ENCODE peak calls at places on chromosomes 2 and 18, in five cellular contexts. E is stimulated activated CD4-positive, alpha-beta T cell treated with anti-CD3 and anti-CD28 coated beads, Interleukin-1b, Interleukin-23, amount 100 ng/mL, for 4 hours; G is psoas muscle; J is neuronal stem cell; V is D341Med. K is an unnamed sample.

GRCh38 chr2:56680971-56681631 is 497.3 kb downstream of the CCDC85A start:
- DNase-seq in E (no peak), J (no peak), G (no peak), V (no peak), K (no peak)

GRCh38 chr2:119148082-119148715 is 10.4 kb downstream of the C1QL2 start:
- DNase-seq in V (no peak), J (no peak), G (no peak), E (no peak), K (no peak)

GRCh38 chr18:76491436-76491800 is 3.6 kb downstream of the ZNF516 start:
- DNase-seq in G (peak; percentile 74), E (peak; percentile 72), V (peak; percentile 89), J (peak; percentile 59), K (no peak)

GRCh38 chr2:64543006-64543697 is 19.0 kb downstream of the AFTPH start:
- DNase-seq in V (no peak), J (no peak), E (no peak), G (no peak), K (no peak)

GRCh38 chr2:102632380-102633175 is 13.2 kb downstream of the SLC9A2 start:
- DNase-seq in E (no peak), G (no peak), J (no peak), V (no peak), K (no peak)

GRCh38 chr18:9802774-9803697 is 82.7 kb upstream of the TXNDC2 start:
- DNase-seq in V (no peak), E (no peak), J (no peak), G (no peak), K (no peak)

GRCh38 chr2:46229134-46230063 is 67.8 kb upstream of the EPAS1 start:
- DNase-seq in V (no peak), E (no peak), G (no peak), J (peak; percentile 9), K (no peak)

GRCh38 chr2:189020179-189020578 is 46.0 kb downstream of the COL3A1 start:
- DNase-seq in E (no peak), J (no peak), G (no peak), V (no peak), K (no peak)

GRCh38 chr18:69948919-69949537 is 1.4 kb upstream of the CD226 start:
- DNase-seq in G (no peak), J (no peak), E (no peak), V (no peak), K (peak; percentile 23)

GRCh38 chr18:58117685-58118403 is 73.8 kb downstream of the NEDD4L start:
- DNase-seq in E (no peak), G (no peak), J (no peak), V (no peak), K (no peak)

GRCh38 chr2:23824777-23825212 is 102.1 kb downstream of the ATAD2B start:
- DNase-seq in E (peak; percentile 22), G (no peak), V (peak; percentile 41), J (peak; percentile 21), K (peak; percentile 41)

GRCh38 chr2:74441690-74442482 is at the start of gene RTKN:
- DNase-seq in V (no peak), G (peak; percentile 47), J (peak; percentile 50), E (no peak), K (no peak)

GRCh38 chr2:102061962-102062795 is 70.4 kb downstream of the IL1R2 start:
- DNase-seq in J (no peak), G (peak; percentile 51), E (no peak), V (no peak), K (no peak)

GRCh38 chr2:230758566-230759480 is 46.2 kb downstream of the CAB39 start:
- DNase-seq in G (no peak), J (no peak), V (no peak), E (no peak), K (no peak)

GRCh38 chr2:19540739-19541503 is 182.5 kb upstream of the OSR1 start:
- DNase-seq in G (no peak), V (no peak), J (no peak), E (no peak), K (no peak)

GRCh38 chr2:204505946-204506345 is 39.3 kb upstream of the PARD3B start:
- DNase-seq in E (no peak), V (no peak), G (no peak), J (no peak), K (no peak)

GRCh38 chr18:54284967-54285785 is 15.9 kb downstream of the POLI start:
- DNase-seq in E (no peak), J (no peak), G (peak; percentile 48), V (no peak), K (no peak)

GRCh38 chr2:240325654-240326031 is 109.8 kb upstream of the GPC1 start:
- DNase-seq in J (no peak), V (peak; percentile 17), E (no peak), G (peak; percentile 53), K (no peak)

GRCh38 chr2:240922982-240923537 is 16.9 kb downstream of the CROCC2 start:
- DNase-seq in V (no peak), G (peak; percentile 12), E (no peak), J (no peak), K (no peak)

GRCh38 chr2:16104345-16105177 is 164.2 kb downstream of the MYCN start:
- DNase-seq in G (no peak), E (no peak), J (no peak), V (no peak), K (no peak)

GRCh38 chr2:136101042-136101441 is 16.9 kb downstream of the CXCR4 start:
- DNase-seq in V (no peak), G (no peak), E (no peak), J (no peak), K (no peak)

GRCh38 chr2:6506311-6507258 is 359.1 kb downstream of the CMPK2 start:
- DNase-seq in V (no peak), E (no peak), G (no peak), J (no peak), K (no peak)

GRCh38 chr2:121255363-121255762 is 29.6 kb downstream of the TFCP2L1 start:
- DNase-seq in G (no peak), J (no peak), V (no peak), E (no peak), K (no peak)

GRCh38 chr2:174835797-174836255 is 71.6 kb upstream of the CHRNA1 start:
- DNase-seq in V (no peak), J (no peak), E (no peak), G (no peak), K (no peak)

GRCh38 chr2:236548179-236548918 is 21.3 kb upstream of the ACKR3 start:
- DNase-seq in E (no peak), J (no peak), G (no peak), V (no peak), K (no peak)

GRCh38 chr2:203330434-203330833 is 2.2 kb downstream of the ABI2 start:
- DNase-seq in G (no peak), J (no peak), E (no peak), V (no peak), K (no peak)

GRCh38 chr18:40676676-40677075 is 1278.4 kb upstream of the PIK3C3 start:
- DNase-seq in G (no peak), J (no peak), V (no peak), E (no peak), K (no peak)

GRCh38 chr18:6881034-6881800 is 151.7 kb downstream of the ARHGAP28 start:
- DNase-seq in G (no peak), V (peak; percentile 43), E (no peak), J (no peak), K (no peak)

GRCh38 chr2:168678153-168678853 is 124.1 kb upstream of the NOSTRIN start:
- DNase-seq in E (no peak), G (no peak), J (no peak), V (no peak), K (no peak)

GRCh38 chr2:74741651-74742050 is 87.6 kb downstream of the SEMA4F start:
- DNase-seq in G (no peak), V (no peak), J (no peak), E (no peak), K (no peak)

GRCh38 chr2:159518321-159519005 is 97.9 kb downstream of the BAZ2B start:
- DNase-seq in V (no peak), E (no peak), J (no peak), G (no peak), K (no peak)

GRCh38 chr2:217573565-217573964 is 429.2 kb downstream of the TNS1 start:
- DNase-seq in E (no peak), J (no peak), V (no peak), G (no peak), K (no peak)

GRCh38 chr2:177506506-177506905 is 113.9 kb downstream of the AGPS start:
- DNase-seq in G (no peak), V (no peak), E (no peak), J (no peak), K (no peak)

GRCh38 chr18:76847926-76848325 is 25.6 kb downstream of the ZNF236 start:
- DNase-seq in G (no peak), J (no peak), E (no peak), V (no peak), K (no peak)

GRCh38 chr2:167749016-167749415 is 498.4 kb downstream of the STK39 start:
- DNase-seq in G (no peak), J (no peak), E (no peak), V (no peak), K (no peak)

GRCh38 chr2:149422337-149422990 is 92.1 kb downstream of the LYPD6 start:
- DNase-seq in E (no peak), J (no peak), V (no peak), G (no peak), K (no peak)

K was measured in globus pallidus.